ENCODE peak calls at places on chromosomes 2 and 18, in four cellular contexts. B, H, W and V are unnamed samples.

GRCh38 chr18:43563780-43564179 is 286.5 kb upstream of the SYT4 start:
- DNase-seq in W (peak), B (no peak), H (peak), V (no peak)

GRCh38 chr2:170739048-170739447 is 23.9 kb downstream of the SP5 start:
- DNase-seq in B (no peak), W (peak), H (no peak), V (peak)

GRCh38 chr2:127695491-127696472 is 5.5 kb upstream of the SFT2D3 start:
- DNase-seq in W (peak), H (peak), B (peak), V (no peak)

GRCh38 chr2:240566203-240567136 is 1.8 kb upstream of the RNPEPL1 start:
- DNase-seq in W (peak), H (peak), B (peak), V (peak)

GRCh38 chr2:206585335-206585734 is 57.0 kb upstream of the FAM237A start:
- DNase-seq in H (no peak), W (no peak), B (no peak), V (no peak)

GRCh38 chr2:119366161-119366648 is 429 bp downstream of the C2orf76 start:
- DNase-seq in W (peak), H (no peak), B (no peak), V (no peak)

GRCh38 chr2:100721693-100722092 is 98.2 kb upstream of the NPAS2 start:
- DNase-seq in B (no peak), W (no peak), H (no peak), V (no peak)

GRCh38 chr2:102091121-102091520 is 51.4 kb upstream of the IL1R1 start:
- DNase-seq in B (no peak), W (no peak), H (no peak), V (no peak)

GRCh38 chr2:173044686-173045085 is 31.0 kb upstream of the MAP3K20 start:
- DNase-seq in B (no peak), W (no peak), H (no peak), V (no peak)

GRCh38 chr2:219302412-219302968 is 6.7 kb downstream of the PTPRN start:
- DNase-seq in B (no peak), H (no peak), W (no peak), V (no peak)